ENCODE peak calls at places on chromosomes 6 and 20, in nine cellular contexts. C is adrenal gland; U is CD8-positive, alpha-beta T cell; J is heart left ventricle; B is lower lobe of right lung; X is WERI-Rb-1; E is brain microvascular endothelial cell; O is mesenchymal stem cell; K is endodermal cell. G is an unnamed sample.

GRCh38 chr20:4956200-4956810 is 45.0 kb downstream of the SLC23A2 start:
- DNase-seq in X (no peak), K (no peak), B (no peak), U (no peak), E (no peak), C (no peak), J (no peak), O (peak), G (no peak)

GRCh38 chr6:152176219-152176745 is 368.8 kb downstream of the ESR1 start:
- DNase-seq in J (no peak), C (no peak), O (no peak), X (no peak), B (no peak), E (no peak), K (no peak), U (no peak), G (no peak)

GRCh38 chr6:40912158-40912946 is 126.7 kb downstream of the UNC5CL start:
- DNase-seq in K (peak), B (no peak), C (peak), J (peak), O (peak), U (no peak), E (no peak), X (peak), G (no peak)

GRCh38 chr6:11366183-11366933 is 133.9 kb upstream of the NEDD9 start:
- DNase-seq in C (no peak), E (no peak), O (no peak), U (peak), B (no peak), J (no peak), X (no peak), K (peak), G (no peak)

GRCh38 chr6:85942844-85943243 is 300.2 kb upstream of the SYNCRIP start:
- DNase-seq in E (no peak), B (no peak), X (no peak), K (no peak), C (no peak), J (no peak), U (no peak), O (no peak), G (no peak)

GRCh38 chr6:4936681-4937041 is 67.2 kb downstream of the RPP40 start:
- DNase-seq in X (no peak), U (no peak), J (no peak), B (no peak), O (peak), E (peak), K (no peak), C (no peak), G (peak)

GRCh38 chr20:34452281-34452982 is 63.8 kb upstream of the DYNLRB1 start:
- DNase-seq in J (no peak), U (no peak), E (no peak), C (no peak), O (no peak), K (no peak), X (no peak), B (no peak), G (no peak)

GRCh38 chr6:110693994-110694393 is 121.3 kb downstream of the CDK19 start:
- DNase-seq in O (no peak), E (no peak), B (no peak), U (no peak), X (no peak), J (no peak), C (no peak), K (no peak), G (no peak)

GRCh38 chr20:44056010-44056698 is 130.8 kb downstream of the JPH2 start:
- DNase-seq in K (peak), B (no peak), X (peak), C (no peak), E (peak), O (peak), J (no peak), U (peak), G (no peak)

GRCh38 chr6:109945091-109945490 is 33.0 kb upstream of the GPR6 start:
- DNase-seq in E (no peak), U (no peak), J (no peak), C (no peak), O (no peak), X (no peak), B (no peak), K (peak), G (no peak)

GRCh38 chr6:169288591-169288990 is 34.9 kb upstream of the THBS2 start:
- DNase-seq in J (no peak), U (no peak), X (no peak), C (no peak), O (no peak), E (peak), B (no peak), K (no peak), G (peak)

GRCh38 chr6:50713977-50714486 is 706 bp downstream of the TFAP2D start:
- DNase-seq in J (no peak), X (no peak), B (no peak), K (no peak), C (no peak), U (no peak), O (no peak), E (no peak), G (no peak)

GRCh38 chr6:119510246-119510645 is 160.7 kb upstream of the MAN1A1 start:
- DNase-seq in O (no peak), U (no peak), K (no peak), B (no peak), E (no peak), C (no peak), X (no peak), J (no peak), G (no peak)

GRCh38 chr6:21781075-21781474 is 187.5 kb downstream of the SOX4 start:
- DNase-seq in K (no peak), C (no peak), B (no peak), E (no peak), O (no peak), U (no peak), J (no peak), X (no peak), G (no peak)

GRCh38 chr6:152952866-152953509 is 29.9 kb downstream of the FBXO5 start:
- DNase-seq in C (no peak), J (no peak), O (peak), E (peak), B (no peak), U (no peak), X (no peak), K (no peak), G (peak)

GRCh38 chr6:78533426-78533825 is 333.9 kb upstream of the IRAK1BP1 start:
- DNase-seq in B (no peak), O (no peak), K (no peak), X (no peak), E (peak), C (no peak), J (no peak), U (no peak), G (peak)

GRCh38 chr6:148179786-148180185 is 162.9 kb upstream of the SASH1 start:
- DNase-seq in K (peak), B (no peak), O (peak), X (peak), C (no peak), U (no peak), J (no peak), E (peak), G (no peak)

GRCh38 chr6:13733178-13733851 is 21.7 kb upstream of the RANBP9 start:
- DNase-seq in X (no peak), U (no peak), O (peak), B (peak), K (no peak), C (peak), E (peak), J (peak), G (peak)

GRCh38 chr20:13267231-13267630 is 46.2 kb downstream of the ISM1 start:
- DNase-seq in U (no peak), K (no peak), C (no peak), X (peak), O (no peak), B (peak), E (no peak), J (no peak), G (no peak)

GRCh38 chr6:19013011-19013410 is 625.9 kb downstream of the RNF144B start:
- DNase-seq in U (no peak), J (no peak), E (peak), K (no peak), B (no peak), C (no peak), X (no peak), O (no peak), G (peak)

GRCh38 chr6:392441-393390 is 1.2 kb downstream of the IRF4 start:
- DNase-seq in O (no peak), C (no peak), J (no peak), K (peak), U (peak), B (no peak), X (peak), E (no peak), G (no peak)

GRCh38 chr6:89217308-89217999 is at the start of gene GABRR1:
- DNase-seq in X (no peak), C (no peak), U (no peak), B (no peak), O (no peak), J (no peak), E (no peak), K (no peak), G (peak)

GRCh38 chr20:16007978-16008377 is 565.3 kb downstream of the KIF16B start:
- DNase-seq in E (no peak), X (no peak), U (no peak), C (no peak), O (no peak), J (no peak), K (no peak), B (no peak), G (no peak)

GRCh38 chr20:44153636-44154043 is 33.3 kb downstream of the JPH2 start:
- DNase-seq in X (no peak), E (no peak), K (no peak), O (peak), B (no peak), C (no peak), U (peak), J (no peak), G (peak)

GRCh38 chr6:23526519-23526918 is 599.5 kb upstream of the NRSN1 start:
- DNase-seq in E (peak), X (no peak), U (no peak), B (no peak), O (peak), J (no peak), K (no peak), C (no peak), G (no peak)

GRCh38 chr20:51447097-51447764 is 95.3 kb downstream of the NFATC2 start:
- DNase-seq in X (no peak), J (peak), B (no peak), U (no peak), O (peak), C (no peak), E (peak), K (no peak), G (peak)

GRCh38 chr6:42138190-42138589 is 4.2 kb downstream of the C6orf132 start:
- DNase-seq in E (no peak), C (no peak), U (no peak), J (no peak), B (no peak), K (no peak), O (no peak), X (no peak), G (no peak)

GRCh38 chr20:9458075-9458818 is 56.1 kb upstream of the LAMP5 start:
- DNase-seq in X (peak), C (no peak), B (no peak), O (peak), K (peak), E (peak), J (no peak), U (no peak), G (no peak)

GRCh38 chr6:80956898-80957297 is 795.6 kb downstream of the TENT5A start:
- DNase-seq in E (no peak), K (no peak), C (no peak), J (no peak), X (no peak), U (no peak), B (no peak), O (no peak), G (no peak)

GRCh38 chr6:16762265-16762546 is 946 bp upstream of the ATXN1 start:
- DNase-seq in C (no peak), X (no peak), K (no peak), B (no peak), O (peak), U (no peak), J (no peak), E (no peak), G (no peak)

GRCh38 chr6:150325093-150325772 is 43.6 kb upstream of the IYD start:
- DNase-seq in K (no peak), E (no peak), C (no peak), J (no peak), B (no peak), X (no peak), O (no peak), U (no peak), G (no peak)

GRCh38 chr20:34982270-34983088 is 26.8 kb downstream of the MYH7B start:
- DNase-seq in C (no peak), U (no peak), B (no peak), J (no peak), O (no peak), X (no peak), K (no peak), E (no peak), G (no peak)

GRCh38 chr20:45972500-45973183 is 639 bp upstream of the ZNF335 start:
- DNase-seq in J (no peak), U (no peak), C (peak), O (no peak), E (no peak), B (peak), X (no peak), K (no peak), G (no peak)

GRCh38 chr20:36153754-36154695 is 515 bp upstream of the EPB41L1 start:
- DNase-seq in C (peak), K (peak), U (peak), J (peak), B (peak), X (peak), E (peak), O (peak), G (peak)

GRCh38 chr6:3232017-3232838 is 4.8 kb upstream of the TUBB2B start:
- DNase-seq in O (no peak), X (peak), K (no peak), U (no peak), C (no peak), B (no peak), E (no peak), J (no peak), G (no peak)
- H3K27ac ChIP-seq in O (peak), X (peak), K (peak), U (no peak), C (no peak), B (no peak), E (no peak), J (peak), G (no peak)

GRCh38 chr6:158010591-158011477 is 29.2 kb downstream of the SYNJ2 start:
- DNase-seq in O (no peak), X (no peak), E (no peak), U (no peak), J (no peak), K (no peak), B (peak), C (no peak), G (no peak)
- H3K27ac ChIP-seq in O (no peak), X (no peak), E (peak), U (no peak), J (no peak), K (no peak), B (no peak), C (no peak), G (no peak)

DNA sequence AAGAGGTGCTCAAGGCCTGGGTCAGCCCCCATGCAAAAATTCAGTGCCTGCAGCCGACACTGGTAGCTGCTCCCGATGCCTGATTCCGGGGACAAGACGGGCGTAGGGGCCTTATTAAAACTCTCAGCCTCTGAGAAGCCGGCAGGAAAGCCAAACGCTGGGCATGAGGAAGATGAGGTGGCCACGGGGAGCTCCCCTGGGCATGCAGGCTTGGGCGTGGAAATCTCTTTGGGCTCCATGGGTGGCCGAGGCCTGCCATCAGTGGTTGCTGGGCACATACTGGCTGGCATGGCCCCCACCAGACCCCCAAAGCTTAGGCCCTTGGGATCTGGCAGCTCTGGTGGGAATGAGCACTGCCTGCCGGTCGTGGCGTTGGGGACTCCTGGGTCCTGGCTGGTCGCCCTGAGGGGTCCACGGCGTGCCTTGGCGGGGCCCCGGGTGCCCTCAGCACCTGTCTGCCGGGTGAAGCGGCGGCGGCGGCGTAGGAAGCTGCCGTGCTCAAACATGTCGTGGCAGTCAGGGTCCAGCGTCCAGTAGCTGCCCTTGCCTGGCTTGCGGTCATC is 586 bp downstream of the FOXS1 start:
- DNase-seq in U (no peak), B (no peak), K (no peak), C (no peak), E (no peak), J (no peak), O (no peak), X (no peak), G (no peak)
- H3K27ac ChIP-seq in U (no peak), B (peak), K (no peak), C (no peak), E (peak), J (peak), O (no peak), X (no peak), G (no peak)

DNA sequence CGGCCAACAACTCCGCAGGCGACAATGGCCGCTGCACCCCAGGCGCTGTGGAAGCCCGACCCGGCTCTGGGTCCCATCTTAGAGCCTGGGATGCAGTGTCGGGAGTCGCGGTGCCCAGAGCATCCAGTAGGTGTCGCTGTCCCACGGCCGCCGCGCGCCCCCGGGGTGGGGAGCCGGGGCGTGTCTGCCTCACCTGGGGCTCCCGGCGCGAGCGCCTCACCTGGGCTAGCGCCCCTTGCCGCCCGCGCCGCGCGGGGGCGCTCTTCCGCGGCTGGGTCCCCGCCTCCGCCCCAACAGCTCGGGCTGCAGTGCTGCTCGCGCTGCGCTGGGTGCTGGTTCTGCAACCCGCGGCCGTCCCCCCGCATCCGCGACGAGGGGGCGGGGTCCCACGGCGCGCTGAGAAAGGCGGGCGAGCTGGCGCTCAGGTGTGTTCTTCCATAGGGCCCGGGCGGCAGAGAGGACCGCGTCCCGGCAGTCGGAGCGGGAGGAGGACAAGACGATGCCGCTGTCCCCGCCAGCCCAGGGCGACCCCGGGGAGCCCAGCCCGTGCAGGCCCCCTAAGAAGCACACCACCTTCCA is at the start of gene CRYBG1:
- DNase-seq in J (peak), E (no peak), U (peak), C (peak), X (peak), O (peak), B (peak), K (peak), G (no peak)
- H3K27ac ChIP-seq in J (no peak), E (no peak), U (no peak), C (no peak), X (no peak), O (no peak), B (no peak), K (no peak), G (no peak)

DNA sequence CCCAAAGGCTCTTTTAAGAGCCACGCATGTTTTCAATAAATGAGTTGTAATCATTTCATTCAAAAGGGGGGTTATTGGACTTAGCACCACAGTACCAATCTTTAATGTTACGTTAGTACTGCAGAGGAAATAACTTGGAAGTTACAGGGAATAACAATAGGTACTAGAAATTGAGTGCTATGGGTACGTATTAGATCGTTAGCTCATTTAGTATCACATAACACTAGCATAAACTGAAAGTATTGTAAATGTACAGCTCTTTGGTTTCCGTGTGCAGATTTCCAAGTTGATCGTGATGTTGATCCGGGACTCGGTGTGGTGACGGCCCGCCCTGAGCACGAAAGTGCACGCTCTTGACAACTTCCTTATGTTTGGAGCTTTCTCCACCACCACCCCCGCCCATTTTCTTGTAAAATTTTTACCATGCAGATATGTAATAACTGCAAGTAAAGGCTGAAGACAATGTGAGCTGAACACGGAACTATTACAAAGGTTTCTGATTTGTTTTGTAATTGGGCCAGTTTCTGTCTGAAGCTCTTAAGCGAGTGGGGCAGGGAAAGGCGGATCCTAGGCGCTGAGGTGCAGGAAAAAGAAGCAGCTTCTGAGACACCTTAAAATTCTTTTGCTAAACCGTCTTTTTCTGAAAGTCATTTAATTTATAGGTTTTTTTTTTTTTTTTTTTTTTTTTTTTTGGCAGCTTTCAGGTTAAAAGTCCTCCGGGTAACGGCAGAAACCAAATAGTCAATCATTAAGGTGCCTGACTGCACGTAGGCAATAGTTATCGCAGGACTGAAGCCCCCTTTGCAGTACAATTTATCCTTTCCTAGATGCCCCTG is 71.6 kb downstream of the HFE start:
- DNase-seq in O (peak), E (peak), U (peak), X (peak), J (peak), B (peak), C (peak), K (peak), G (peak)
- H3K27ac ChIP-seq in O (peak), E (peak), U (peak), X (peak), J (peak), B (peak), C (peak), K (peak), G (peak)

DNA sequence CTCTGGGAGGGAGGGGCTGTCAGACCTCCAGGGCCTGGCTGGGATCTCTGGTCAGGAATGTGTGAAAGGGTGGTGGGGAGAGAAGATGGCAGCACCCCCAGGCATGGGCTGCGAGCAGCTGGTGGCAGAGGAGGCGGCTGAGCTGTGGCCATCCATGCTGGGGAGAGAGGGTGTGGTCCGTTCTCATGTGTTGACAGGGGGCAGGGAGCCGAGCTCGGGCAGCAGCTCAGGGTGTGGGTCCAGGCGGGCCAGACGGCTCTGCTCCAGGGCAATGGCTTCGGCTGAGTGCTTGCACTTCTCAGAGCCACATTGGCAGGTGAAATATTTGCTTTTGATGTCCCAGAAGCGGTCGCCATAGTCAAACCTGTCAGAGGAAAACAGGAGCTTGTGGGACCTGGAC is 1.1 kb upstream of the SLC44A4 start:
- DNase-seq in B (no peak), J (no peak), X (no peak), K (no peak), U (no peak), C (no peak), O (no peak), E (no peak), G (no peak)
- H3K27ac ChIP-seq in B (no peak), J (no peak), X (no peak), K (no peak), U (no peak), C (no peak), O (no peak), E (no peak), G (no peak)